ENCODE peak calls at places on chromosomes 7 and 10, in five cellular contexts. I is DND-41, E is fibroblast of lung, C is SK-N-SH, P is body of pancreas. Y is an unnamed sample. For H3K4me1 and H3K9me3, the result is how much of the 10 kb centered on the place peaks cover.

GRCh38 chr10:5343561-5343960 is 21.2 kb upstream of the UCN3 start:
- DNase-seq in C (no peak), P (no peak), E (peak), I (no peak), Y (no peak)

GRCh38 chr7:52547301-52547920 is 488.0 kb upstream of the POM121L12 start:
- DNase-seq in E (no peak), I (no peak), P (no peak), C (no peak), Y (no peak)

GRCh38 chr7:77982926-77983550 is 184.5 kb downstream of the PHTF2 start:
- DNase-seq in I (no peak), C (no peak), E (no peak), P (no peak), Y (no peak)

GRCh38 chr7:44455155-44455554 is 35.3 kb downstream of the NUDCD3 start:
- DNase-seq in P (no peak), C (no peak), E (no peak), I (no peak), Y (no peak)

GRCh38 chr10:101053516-101053915 is 8.3 kb upstream of the KAZALD1 start:
- DNase-seq in P (no peak), C (no peak), E (peak), I (no peak), Y (no peak)

GRCh38 chr10:91521444-91521843 is 111.3 kb downstream of the HECTD2 start:
- DNase-seq in E (peak), P (no peak), I (no peak), C (no peak), Y (no peak)

GRCh38 chr10:122992031-122992585 is 11.9 kb downstream of the PSTK start:
- DNase-seq in P (no peak), E (no peak), I (no peak), C (no peak), Y (no peak)

GRCh38 chr10:110011679-110012078 is 3.9 kb downstream of the ADD3 start:
- DNase-seq in C (no peak), I (no peak), P (no peak), E (no peak), Y (no peak)

GRCh38 chr10:128875955-128876354 is 591.1 kb upstream of the MGMT start:
- DNase-seq in I (no peak), P (no peak), C (no peak), E (peak), Y (no peak)

GRCh38 chr7:154503962-154504550 is 451.9 kb downstream of the DPP6 start:
- DNase-seq in P (no peak), E (peak), C (peak), I (no peak), Y (no peak)

GRCh38 chr7:106844286-106844997 is 20.6 kb upstream of the PIK3CG start:
- DNase-seq in I (no peak), E (no peak), C (no peak), P (no peak), Y (no peak)

GRCh38 chr7:16242920-16243319 is 178.4 kb downstream of the CRPPA start:
- DNase-seq in E (no peak), C (no peak), I (no peak), P (no peak), Y (no peak)

GRCh38 chr10:88337134-88337533 is 246.0 kb downstream of the RNLS start:
- DNase-seq in E (no peak), I (no peak), C (no peak), P (no peak), Y (no peak)

GRCh38 chr10:103587073-103587472 is 93.6 kb downstream of the NEURL1 start:
- DNase-seq in E (no peak), C (no peak), I (no peak), P (no peak), Y (no peak)

GRCh38 chr10:132991706-132992432 is 49.5 kb upstream of the CFAP46 start:
- DNase-seq in P (no peak), C (no peak), E (no peak), I (no peak), Y (no peak)

GRCh38 chr7:103524042-103524907 is 78.3 kb upstream of the SLC26A5 start:
- DNase-seq in P (no peak), C (peak), E (peak), I (no peak), Y (no peak)

GRCh38 chr7:107843184-107843583 is 40.2 kb upstream of the SLC26A3 start:
- DNase-seq in P (no peak), C (no peak), I (no peak), E (no peak), Y (peak)

GRCh38 chr10:129955591-129956284 is 8.3 kb downstream of the EBF3 start:
- DNase-seq in E (no peak), I (no peak), C (no peak), P (no peak), Y (no peak)

GRCh38 chr10:87092861-87093460 is 1.7 kb downstream of the GLUD1 start:
- DNase-seq in I (peak), P (peak), E (peak), C (no peak), Y (peak)

GRCh38 chr7:7446616-7447015 is 89.1 kb downstream of the COL28A1 start:
- DNase-seq in P (no peak), I (no peak), C (no peak), E (no peak), Y (no peak)

GRCh38 chr10:77801474-77802238 is 124.9 kb downstream of the DLG5 start:
- DNase-seq in I (no peak), C (no peak), P (no peak), E (no peak), Y (no peak)

GRCh38 chr10:89425000-89425399 is 10.6 kb downstream of the IFIT5 start:
- DNase-seq in C (no peak), P (no peak), E (no peak), I (no peak), Y (no peak)

GRCh38 chr10:55183993-55184392 is 383.0 kb upstream of the PCDH15 start:
- DNase-seq in E (no peak), I (no peak), C (no peak), P (no peak), Y (no peak)

GRCh38 chr7:23333671-23334246 is 34.6 kb downstream of the MALSU1 start:
- DNase-seq in C (no peak), E (peak), I (no peak), P (no peak), Y (no peak)

GRCh38 chr10:93166116-93166515 is 92.4 kb downstream of the CYP26A1 start:
- DNase-seq in E (no peak), C (no peak), P (no peak), I (no peak), Y (no peak)

GRCh38 chr10:33352154-33352553 is 17.7 kb upstream of the NRP1 start:
- DNase-seq in P (no peak), I (no peak), E (peak), C (no peak), Y (no peak)

GRCh38 chr7:143447500-143447899 is 4.2 kb downstream of the TAS2R60 start:
- DNase-seq in E (no peak), C (no peak), I (no peak), P (no peak), Y (no peak)

GRCh38 chr7:108067844-108068243 is 62.3 kb downstream of the LAMB4 start:
- DNase-seq in I (no peak), E (no peak), C (no peak), P (no peak), Y (no peak)

GRCh38 chr10:63700209-63700934 is 179.2 kb downstream of the REEP3 start:
- DNase-seq in C (no peak), E (peak), P (no peak), I (no peak), Y (no peak)

GRCh38 chr10:3068968-3069737 is 1.8 kb downstream of the PFKP start:
- DNase-seq in P (no peak), C (peak), I (peak), E (peak), Y (peak)

GRCh38 chr10:100993986-100994708 is 5.5 kb upstream of the LZTS2 start:
- DNase-seq in I (no peak), P (no peak), E (peak), C (peak), Y (no peak)

GRCh38 chr7:55568613-55569268 is 3.6 kb downstream of the VOPP1 start:
- DNase-seq in P (no peak), E (peak), C (peak), I (peak), Y (no peak)

GRCh38 chr10:4763960-4764428 is 62.0 kb upstream of the AKR1E2 start:
- DNase-seq in P (no peak), C (no peak), E (peak), I (no peak), Y (no peak)

GRCh38 chr10:50739618-50740350 is at the start of gene ASAH2B:
- DNase-seq in E (peak), I (no peak), P (peak), C (peak), Y (peak)

GRCh38 chr10:45505336-45505735 is 131.3 kb downstream of the ALOX5 start:
- DNase-seq in I (no peak), P (no peak), E (no peak), C (peak), Y (no peak)

GRCh38 chr7:134827889-134828288 is 48.5 kb downstream of the CALD1 start:
- DNase-seq in E (peak), P (no peak), C (no peak), I (no peak), Y (no peak)

GRCh38 chr7:105017263-105018051 is 3.5 kb downstream of the KMT2E start:
- DNase-seq in P (no peak), C (no peak), E (no peak), I (no peak), Y (no peak)

GRCh38 chr7:107870427-107871000 is 20.5 kb upstream of the DLD start:
- DNase-seq in P (no peak), E (no peak), C (no peak), I (no peak), Y (no peak)

GRCh38 chr10:120456626-120457430 is at the start of gene PLPP4:
- DNase-seq in P (peak), I (no peak), C (peak), E (no peak), Y (no peak)

GRCh38 chr10:94286898-94287297 is 75.8 kb downstream of the NOC3L start:
- DNase-seq in I (no peak), P (no peak), E (no peak), C (no peak), Y (no peak)

GRCh38 chr7:4667776-4668509 is 14.2 kb upstream of the FOXK1 start:
- DNase-seq in C (no peak), P (no peak), E (peak), I (no peak), Y (no peak)
- H3K4me1 ChIP-seq in C (under half), P (under half), E (under half), I (under half), Y (under half)

DNA sequence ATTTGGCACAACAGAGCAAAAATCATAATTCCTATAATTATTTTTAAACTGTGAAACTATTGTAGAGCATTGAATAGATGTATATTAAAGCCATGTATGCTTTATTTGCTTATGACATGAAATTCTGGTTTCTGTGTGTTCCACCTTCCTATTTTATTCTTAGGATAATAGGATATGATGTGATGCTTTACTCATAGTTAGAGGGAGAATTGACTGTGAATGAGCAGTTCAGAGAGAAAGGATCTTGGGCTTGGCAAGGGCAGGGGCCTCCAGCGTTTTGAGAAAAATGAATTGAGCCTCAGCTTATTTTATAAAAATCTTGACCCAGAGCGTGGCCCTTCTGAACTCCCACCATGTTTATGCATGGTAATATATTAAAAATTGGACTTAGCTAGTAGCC is 258.4 kb upstream of the C7orf33 start:
- DNase-seq in E (no peak), P (no peak), I (no peak), C (no peak), Y (no peak)
- H3K9me3 ChIP-seq in E (under half), P (under half), I (under half), C (under half), Y (under half)

DNA sequence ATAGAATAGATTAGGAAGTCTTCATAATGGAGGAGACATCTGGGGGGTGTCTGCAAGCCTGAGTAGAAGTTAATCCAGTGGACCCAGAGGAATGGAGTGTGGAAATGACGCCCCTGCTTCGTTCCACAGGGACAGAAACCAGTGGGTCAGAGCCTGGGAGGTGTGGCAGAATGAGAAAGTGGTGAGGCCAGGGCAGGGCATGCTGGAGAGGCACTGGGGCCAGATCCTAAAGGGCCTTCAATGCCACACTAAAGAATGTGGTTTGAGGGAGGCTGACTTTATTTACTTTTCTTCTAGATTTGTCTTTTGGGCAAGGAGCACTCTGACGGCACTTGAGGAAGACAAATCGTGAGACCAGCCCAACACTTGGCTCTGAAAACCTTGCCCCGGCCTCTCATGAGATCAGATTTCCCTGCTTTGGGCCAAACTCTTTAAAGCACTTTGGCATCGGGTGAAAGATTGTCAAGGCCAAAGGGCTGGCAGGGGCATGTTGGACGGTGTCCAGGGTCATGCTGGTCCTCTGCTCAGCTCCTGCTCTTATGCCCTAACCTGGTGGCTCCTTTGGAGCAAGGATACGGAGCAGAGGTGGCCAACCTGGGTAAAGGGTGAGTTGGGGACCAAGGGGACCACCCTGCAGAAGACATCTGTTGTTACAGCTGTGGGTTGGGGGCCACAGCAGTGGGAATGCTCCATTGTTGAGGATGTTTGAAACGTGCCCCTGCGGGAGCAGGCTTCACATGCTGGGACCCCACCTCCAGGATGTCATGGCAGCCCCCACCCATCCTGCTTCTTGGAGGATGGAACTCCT is 157.0 kb upstream of the ZMIZ1 start:
- DNase-seq in E (no peak), P (peak), C (no peak), I (no peak), Y (no peak)
- H3K4me1 ChIP-seq in E (under half), P (under half), C (under half), I (under half), Y (under half)

GRCh38 chr7:53596230-53596629 is 560.8 kb downstream of the POM121L12 start:
- DNase-seq in I (no peak), E (no peak), P (no peak), C (no peak), Y (no peak)
- H3K9me3 ChIP-seq in I (under half), E (under half), P (under half), C (under half), Y (under half)

GRCh38 chr10:13873201-13873600 is 286.4 kb downstream of the PRPF18 start:
- DNase-seq in C (no peak), P (no peak), I (no peak), E (no peak), Y (no peak)
- H3K4me1 ChIP-seq in C (under half), P (under half), I (under half), E (under half), Y (under half)

GRCh38 chr10:121530481-121531075 is 67.7 kb downstream of the FGFR2 start:
- DNase-seq in E (no peak), C (no peak), I (no peak), P (no peak), Y (no peak)

GRCh38 chr10:121535381-121535780 is 62.9 kb downstream of the FGFR2 start:
- DNase-seq in C (no peak), E (no peak), P (no peak), I (no peak), Y (no peak)

GRCh38 chr10:121531076-121531829 is 67.0 kb downstream of the FGFR2 start:
- DNase-seq in C (no peak), P (no peak), E (no peak), I (no peak), Y (no peak)

GRCh38 chr10:121532465-121532864 is 65.8 kb downstream of the FGFR2 start:
- DNase-seq in E (no peak), I (no peak), C (no peak), P (no peak), Y (no peak)

GRCh38 chr10:121531830-121532178 is 66.4 kb downstream of the FGFR2 start:
- DNase-seq in C (no peak), E (no peak), I (no peak), P (no peak), Y (no peak)
- H3K9me3 ChIP-seq in C (under half), E (under half), I (under half), P (under half), Y (under half)

GRCh38 chr10:62059424-62059913 is 158.0 kb downstream of the ARID5B start:
- DNase-seq in P (no peak), I (no peak), E (no peak), C (no peak), Y (no peak)

GRCh38 chr10:62057359-62057758 is 155.9 kb downstream of the ARID5B start:
- DNase-seq in P (no peak), I (no peak), E (peak), C (no peak), Y (no peak)

GRCh38 chr10:62057872-62058271 is 156.4 kb downstream of the ARID5B start:
- DNase-seq in P (no peak), C (no peak), E (no peak), I (no peak), Y (no peak)

GRCh38 chr10:62058476-62058875 is 157.0 kb downstream of the ARID5B start:
- DNase-seq in P (no peak), I (no peak), E (no peak), C (no peak), Y (no peak)

GRCh38 chr10:62058896-62059423 is 157.5 kb downstream of the ARID5B start:
- DNase-seq in I (no peak), P (no peak), C (no peak), E (no peak), Y (no peak)
- H3K4me1 ChIP-seq in I (under half), P (under half), C (half or more), E (under half), Y (under half)

GRCh38 chr7:115252461-115252860 is 330.6 kb downstream of the MDFIC start:
- DNase-seq in I (no peak), C (no peak), P (no peak), E (no peak), Y (no peak)

GRCh38 chr7:115249080-115249479 is 327.2 kb downstream of the MDFIC start:
- DNase-seq in P (no peak), E (peak), I (no peak), C (no peak), Y (no peak)
- H3K9me3 ChIP-seq in P (under half), E (under half), I (under half), C (under half), Y (under half)

GRCh38 chr10:493391-494148 is 195.9 kb downstream of the DIP2C start:
- DNase-seq in C (no peak), P (no peak), E (no peak), I (no peak), Y (no peak)
- H3K4me1 ChIP-seq in C (under half), P (under half), E (under half), I (under half), Y (under half)

GRCh38 chr10:70966848-70967553 is 78.6 kb upstream of the PCBD1 start:
- DNase-seq in P (no peak), E (no peak), I (no peak), C (peak), Y (no peak)

GRCh38 chr10:70965566-70965965 is 77.2 kb upstream of the PCBD1 start:
- DNase-seq in E (no peak), C (no peak), P (no peak), I (no peak), Y (no peak)

GRCh38 chr10:70964281-70964680 is 75.9 kb upstream of the PCBD1 start:
- DNase-seq in I (no peak), E (no peak), C (no peak), P (no peak), Y (no peak)

GRCh38 chr10:70963271-70963670 is 74.9 kb upstream of the PCBD1 start:
- DNase-seq in C (no peak), P (no peak), E (no peak), I (no peak), Y (no peak)

DNA sequence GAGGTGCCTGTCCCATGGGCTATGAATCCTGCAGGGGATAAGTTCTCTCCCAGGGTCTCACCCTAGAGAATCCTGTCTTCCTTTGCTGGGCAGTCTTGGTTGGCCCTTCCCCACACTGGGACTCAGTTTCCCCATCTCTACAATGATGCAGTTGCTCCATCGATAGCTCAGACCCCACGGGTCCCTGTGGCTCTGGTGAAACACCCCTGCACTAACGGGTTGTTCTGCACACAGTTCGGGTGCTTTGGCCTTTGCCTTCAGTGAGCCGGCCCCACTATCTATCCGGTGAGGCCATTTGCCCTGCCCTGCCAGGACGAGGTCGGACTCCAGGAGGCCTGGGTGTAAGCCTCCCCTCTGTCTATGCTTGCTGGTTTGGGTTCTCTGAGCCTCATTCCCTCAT is 76.5 kb upstream of the PCBD1 start:
- DNase-seq in I (no peak), C (no peak), E (no peak), P (no peak), Y (no peak)
- H3K9me3 ChIP-seq in I (under half), C (under half), E (under half), P (under half), Y (under half)